ENCODE peak calls at places on chromosomes 7 and 10, in seven cellular contexts. H is ascending aorta, K is lower lobe of right lung, P is uterus, L is A549, B is Calu3, W is HFF-Myc. T is an unnamed sample.

GRCh38 chr7:157508477-157508881 is 171.7 kb downstream of the DNAJB6 start:
- DNase-seq in P (no peak), B (no peak), H (no peak), W (no peak), K (no peak), L (no peak), T (no peak)

GRCh38 chr10:32298066-32298812 is 48.7 kb downstream of the EPC1 start:
- DNase-seq in H (no peak), L (peak; percentile 68), W (peak; percentile 37), B (no peak), K (no peak), P (no peak), T (no peak)

GRCh38 chr7:92631067-92631829 is 41.1 kb upstream of the FAM133B start:
- DNase-seq in L (no peak), W (no peak), H (no peak), P (no peak), B (no peak), K (no peak), T (no peak)

GRCh38 chr7:148262721-148263229 is 327.8 kb upstream of the C7orf33 start:
- DNase-seq in H (no peak), B (peak; percentile 73), K (peak; percentile 56), W (peak; percentile 7), L (peak; percentile 56), P (peak; percentile 52), T (peak; percentile 91)

GRCh38 chr7:69367785-69368184 is 230.5 kb upstream of the AUTS2 start:
- DNase-seq in L (peak; percentile 36), P (no peak), K (no peak), B (no peak), W (no peak), H (no peak), T (no peak)

GRCh38 chr10:20981419-20981953 is 84.4 kb upstream of the NEBL start:
- DNase-seq in P (no peak), K (no peak), H (no peak), B (no peak), W (no peak), L (no peak), T (no peak)

GRCh38 chr10:118545381-118545780 is 50.1 kb downstream of the PRLHR start:
- DNase-seq in W (no peak), P (no peak), L (no peak), B (no peak), H (no peak), K (no peak), T (no peak)

GRCh38 chr7:9945882-9946281 is 1027.8 kb upstream of the PHF14 start:
- DNase-seq in K (no peak), W (no peak), L (no peak), B (no peak), H (no peak), P (no peak), T (no peak)

GRCh38 chr10:77556990-77557601 is 80.5 kb downstream of the KCNMA1 start:
- DNase-seq in P (no peak), H (no peak), W (no peak), K (no peak), B (no peak), L (no peak), T (no peak)

GRCh38 chr7:100053201-100053600 is 3.6 kb downstream of the ZSCAN21 start:
- DNase-seq in B (peak; percentile 40), L (peak; percentile 64), H (no peak), P (no peak), W (peak; percentile 39), K (no peak), T (no peak)
- TF ChIP-seq CTCF in B (no peak), L (peak; percentile 45), H (no peak), P (no peak), W (peak; percentile 14), K (no peak), T (no peak)

DNA sequence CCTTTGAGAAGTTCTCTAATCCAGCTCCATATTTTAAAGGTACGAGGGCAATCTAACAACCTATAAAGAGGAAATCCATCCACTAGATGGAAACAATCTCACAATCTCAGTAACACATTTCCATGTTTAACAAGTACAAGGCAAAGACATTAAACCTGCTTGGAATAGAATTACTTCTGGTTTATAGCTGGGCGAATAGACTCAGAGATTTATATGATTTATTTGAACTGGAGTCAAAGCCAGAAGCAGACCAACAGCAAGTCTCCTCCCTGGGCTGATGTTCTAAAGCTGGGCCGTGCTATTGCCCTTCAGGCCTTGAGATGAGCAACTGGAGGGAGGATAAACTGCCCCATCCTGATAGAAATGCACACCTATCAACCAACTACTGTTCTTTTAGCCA is 25.3 kb downstream of the SLC26A3 start:
- DNase-seq in H (no peak), B (no peak), K (no peak), L (no peak), P (no peak), W (no peak), T (no peak)
- TF ChIP-seq CTCF in H (no peak), B (no peak), K (no peak), L (no peak), P (no peak), W (no peak), T (no peak)

GRCh38 chr7:52088008-52088787 is 771.6 kb upstream of the COBL start:
- DNase-seq in B (no peak), K (no peak), P (no peak), L (no peak), W (no peak), H (no peak), T (peak; percentile 74)
- TF ChIP-seq CTCF in B (no peak), K (no peak), P (no peak), L (no peak), W (no peak), H (no peak), T (peak; percentile 32)

GRCh38 chr10:93165367-93165766 is 91.7 kb downstream of the CYP26A1 start:
- DNase-seq in L (no peak), H (no peak), W (no peak), B (no peak), K (no peak), P (no peak), T (no peak)

GRCh38 chr10:93160140-93160539 is 86.4 kb downstream of the CYP26A1 start:
- DNase-seq in K (no peak), L (no peak), B (no peak), W (no peak), P (no peak), H (no peak), T (no peak)

GRCh38 chr10:93166116-93166515 is 92.4 kb downstream of the CYP26A1 start:
- DNase-seq in H (no peak), P (no peak), B (no peak), K (no peak), L (no peak), W (no peak), T (no peak)

GRCh38 chr10:93160829-93161228 is 87.1 kb downstream of the CYP26A1 start:
- DNase-seq in B (no peak), P (no peak), K (peak; percentile 70), H (peak; percentile 26), W (no peak), L (no peak), T (no peak)
- TF ChIP-seq CTCF in B (no peak), P (no peak), K (no peak), H (no peak), W (no peak), L (no peak), T (no peak)

GRCh38 chr10:117005454-117006055 is 568 bp upstream of the SHTN1 start:
- DNase-seq in L (peak; percentile 55), B (peak; percentile 51), W (no peak), P (peak; percentile 15), K (no peak), H (no peak), T (peak; percentile 57)
- TF ChIP-seq CTCF in L (no peak), B (no peak), W (no peak), P (no peak), K (no peak), H (no peak), T (no peak)

DNA sequence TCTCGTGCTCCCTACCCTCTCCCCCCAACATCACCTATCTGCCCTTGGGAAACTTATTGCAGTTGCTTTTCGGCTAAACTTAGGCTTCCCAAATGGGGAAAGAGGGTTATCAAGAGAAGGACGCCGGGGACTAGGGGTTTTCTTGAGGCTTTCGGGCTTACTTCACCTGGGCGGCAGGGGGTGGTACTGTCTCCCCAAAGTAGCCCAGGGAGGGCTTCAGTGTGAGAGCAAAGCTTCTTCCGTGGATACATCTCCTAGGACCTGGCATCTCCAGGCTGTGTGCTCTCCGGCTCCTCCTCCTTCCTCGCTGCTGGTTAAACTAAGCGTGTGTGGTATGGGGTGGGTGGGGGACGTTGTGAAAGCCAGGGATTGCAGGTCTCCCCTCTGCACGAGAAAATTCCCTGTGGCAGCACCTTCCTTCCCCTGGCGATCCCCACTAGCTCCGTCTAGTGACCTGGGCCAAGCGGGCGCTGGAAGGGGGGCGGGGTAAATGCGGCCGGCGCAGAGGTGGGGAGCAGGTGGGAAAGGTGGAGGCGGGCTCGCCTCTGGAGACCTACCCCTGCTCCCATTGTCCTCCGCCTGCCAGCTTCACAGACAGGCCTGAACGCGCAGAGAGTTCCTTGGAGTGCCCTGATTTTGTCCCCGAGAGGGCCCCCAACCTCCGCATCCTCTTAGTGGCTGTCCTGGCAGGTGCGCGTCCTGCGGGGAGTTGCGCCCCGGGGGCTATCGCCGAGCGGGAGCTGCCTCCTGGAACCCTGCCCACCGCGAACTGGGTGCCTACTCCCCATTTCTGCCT is 1.2 kb downstream of the PLXDC2 start:
- DNase-seq in W (no peak), L (no peak), H (no peak), K (peak; percentile 54), B (no peak), P (peak; percentile 36), T (peak; percentile 52)
- TF ChIP-seq CTCF in W (no peak), L (no peak), H (no peak), K (no peak), B (no peak), P (peak; percentile 9), T (no peak)

DNA sequence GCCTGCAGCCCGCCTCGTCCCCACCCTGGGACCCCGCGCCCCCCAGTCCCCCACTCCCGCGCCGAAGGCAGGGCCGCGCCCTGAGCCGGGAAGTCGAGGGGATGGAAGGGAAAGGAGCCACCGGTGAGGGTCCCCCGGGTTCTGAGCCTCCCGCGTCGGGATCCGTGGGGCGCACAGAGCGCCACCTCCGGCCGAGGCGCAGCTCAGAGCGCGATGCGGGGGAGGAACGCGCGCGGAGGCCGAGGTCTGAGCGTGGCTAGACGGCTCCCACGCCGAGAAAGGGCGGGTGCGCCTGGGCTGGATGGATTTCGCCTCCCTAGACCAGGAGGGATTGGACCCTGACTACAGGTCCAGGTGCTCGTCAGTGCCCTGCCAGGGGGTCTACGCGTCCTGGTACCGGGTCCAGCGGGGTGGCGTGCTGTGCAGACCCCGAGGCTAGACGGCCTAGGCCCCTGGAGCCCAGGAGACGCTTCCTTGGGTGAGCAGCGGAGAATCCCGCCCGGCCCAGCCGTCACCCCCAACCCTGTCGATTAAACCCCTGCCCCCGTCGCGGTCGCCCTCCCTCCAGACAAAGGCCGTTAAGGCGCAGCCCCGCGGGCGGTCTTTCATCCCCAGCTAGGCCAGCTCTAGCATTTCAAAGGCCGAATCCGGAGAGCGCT is 986 bp upstream of the PDGFA start:
- DNase-seq in L (no peak), K (no peak), H (no peak), B (no peak), P (peak; percentile 57), W (no peak), T (no peak)
- TF ChIP-seq CTCF in L (peak; percentile 42), K (peak; percentile 6), H (no peak), B (no peak), P (peak; percentile 28), W (no peak), T (no peak)

DNA sequence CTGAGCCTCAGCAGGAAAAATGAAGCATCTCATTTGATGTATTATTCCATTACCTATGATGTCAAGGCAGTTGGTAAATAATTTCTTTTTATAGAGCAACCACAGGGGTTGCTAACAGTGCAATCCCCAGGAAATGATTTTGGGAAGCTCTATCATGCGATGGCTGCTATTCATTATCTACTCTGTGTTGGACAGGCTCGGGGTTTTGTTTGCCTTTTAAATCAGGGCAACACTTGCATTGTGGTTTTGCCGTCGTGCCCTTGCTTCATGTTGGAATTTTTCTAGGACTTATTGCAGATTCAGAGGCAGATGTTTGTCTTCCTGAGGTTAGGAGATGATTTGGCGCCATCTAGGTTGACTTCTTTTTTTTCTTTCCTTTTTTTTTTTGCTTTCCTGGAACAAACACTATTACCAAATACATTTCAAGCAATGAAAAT is 128.4 kb downstream of the BICC1 start:
- DNase-seq in H (no peak), L (peak; percentile 65), K (no peak), B (peak; percentile 46), W (peak; percentile 98), P (no peak), T (no peak)
- TF ChIP-seq CTCF in H (no peak), L (peak; percentile 78), K (peak; percentile 9), B (no peak), W (peak; percentile 31), P (no peak), T (no peak)

T was measured in nephron progenitor cell.